ENCODE peak calls at places on chromosomes 7 and 10, in seven cellular contexts. R, H, A, T, C, E and M are unnamed samples.

GRCh38 chr10:11921800-11922387 is 98.7 kb downstream of the PROSER2 start:
- DNase-seq in R (no peak), H (no peak), A (no peak), T (no peak), C (no peak), E (no peak), M (no peak)

GRCh38 chr10:12483996-12484944 is 134.9 kb downstream of the CAMK1D start:
- DNase-seq in R (no peak), H (no peak), A (no peak), T (no peak), C (no peak), E (no peak), M (no peak)

GRCh38 chr7:31917256-31917655 is 153.0 kb downstream of the PDE1C start:
- DNase-seq in R (no peak), H (no peak), A (no peak), T (no peak), C (no peak), E (no peak), M (no peak)

GRCh38 chr7:115574676-115575291 is 455.8 kb downstream of the TFEC start:
- DNase-seq in R (no peak), H (no peak), A (no peak), T (no peak), C (no peak), E (no peak), M (no peak)

GRCh38 chr7:27916372-27916771 is 176.4 kb downstream of the TAX1BP1 start:
- DNase-seq in R (no peak), H (no peak), A (no peak), T (no peak), C (no peak), E (no peak), M (no peak)

GRCh38 chr10:22437620-22438588 is 92.6 kb downstream of the SPAG6 start:
- DNase-seq in R (peak), H (peak), A (peak), T (no peak), C (peak), E (no peak), M (peak)

GRCh38 chr10:33139191-33139646 is 181.2 kb upstream of the ITGB1 start:
- DNase-seq in R (no peak), H (no peak), A (no peak), T (no peak), C (peak), E (peak), M (no peak)

GRCh38 chr10:101388671-101389276 is 34.8 kb downstream of the BTRC start:
- DNase-seq in R (no peak), H (no peak), A (no peak), T (no peak), C (no peak), E (no peak), M (no peak)

GRCh38 chr7:55558962-55559920 is 13.1 kb downstream of the VOPP1 start:
- DNase-seq in R (no peak), H (no peak), A (no peak), T (no peak), C (no peak), E (no peak), M (no peak)

GRCh38 chr7:144796919-144797318 is 38.9 kb downstream of the TPK1 start:
- DNase-seq in R (no peak), H (no peak), A (no peak), T (no peak), C (no peak), E (no peak), M (no peak)

GRCh38 chr7:30595461-30596042 is 874 bp downstream of the GARS1 start:
- DNase-seq in R (no peak), H (no peak), A (peak), T (no peak), C (no peak), E (no peak), M (no peak)

GRCh38 chr7:116809636-116810266 is 52.6 kb upstream of the CAPZA2 start:
- DNase-seq in R (peak), H (peak), A (peak), T (no peak), C (no peak), E (no peak), M (peak)

GRCh38 chr7:44341399-44341798 is 16.0 kb upstream of the CAMK2B start:
- DNase-seq in R (no peak), H (no peak), A (no peak), T (no peak), C (no peak), E (no peak), M (no peak)

GRCh38 chr10:80684217-80684616 is 146.5 kb downstream of the SH2D4B start:
- DNase-seq in R (no peak), H (peak), A (peak), T (no peak), C (no peak), E (no peak), M (peak)

GRCh38 chr7:140375323-140375722 is 23.0 kb downstream of the SLC37A3 start:
- DNase-seq in R (no peak), H (no peak), A (no peak), T (no peak), C (no peak), E (no peak), M (no peak)

GRCh38 chr7:9507281-9507680 is 1073.9 kb downstream of the NXPH1 start:
- DNase-seq in R (no peak), H (no peak), A (no peak), T (no peak), C (no peak), E (no peak), M (no peak)

GRCh38 chr7:96931891-96932290 is 73.5 kb upstream of the DLX6 start:
- DNase-seq in R (no peak), H (no peak), A (no peak), T (no peak), C (no peak), E (no peak), M (peak)

GRCh38 chr10:117762819-117763172 is 220.2 kb downstream of the EMX2 start:
- DNase-seq in R (no peak), H (no peak), A (no peak), T (no peak), C (no peak), E (no peak), M (no peak)

GRCh38 chr10:125137601-125138438 is 22.5 kb downstream of the CTBP2 start:
- DNase-seq in R (no peak), H (no peak), A (no peak), T (no peak), C (no peak), E (no peak), M (no peak)

GRCh38 chr10:126867567-126868365 is 37.5 kb upstream of the DOCK1 start:
- DNase-seq in R (no peak), H (no peak), A (no peak), T (no peak), C (no peak), E (no peak), M (no peak)

GRCh38 chr10:78992333-78992732 is 76.4 kb upstream of the ZMIZ1 start:
- DNase-seq in R (no peak), H (no peak), A (no peak), T (no peak), C (no peak), E (no peak), M (no peak)

GRCh38 chr7:121595949-121596692 is 200.0 kb upstream of the FAM3C start:
- DNase-seq in R (no peak), H (no peak), A (no peak), T (no peak), C (no peak), E (no peak), M (no peak)

GRCh38 chr10:35887686-35888085 is 245.6 kb upstream of the FZD8 start:
- DNase-seq in R (no peak), H (no peak), A (no peak), T (no peak), C (no peak), E (no peak), M (peak)

GRCh38 chr10:35460852-35461460 is 124.6 kb downstream of the CCNY start:
- DNase-seq in R (no peak), H (no peak), A (no peak), T (no peak), C (no peak), E (no peak), M (no peak)

GRCh38 chr7:114026486-114027089 is 107.8 kb upstream of the PPP1R3A start:
- DNase-seq in R (peak), H (peak), A (peak), T (no peak), C (no peak), E (no peak), M (peak)

GRCh38 chr7:116948934-116949333 is 4.4 kb upstream of the ST7 start:
- DNase-seq in R (no peak), H (no peak), A (no peak), T (no peak), C (no peak), E (no peak), M (no peak)

GRCh38 chr10:124650820-124651401 is 93.3 kb downstream of the FAM53B start:
- DNase-seq in R (no peak), H (no peak), A (peak), T (peak), C (peak), E (peak), M (no peak)

GRCh38 chr10:126469692-126470091 is 81.4 kb upstream of the ADAM12 start:
- DNase-seq in R (no peak), H (no peak), A (no peak), T (no peak), C (no peak), E (no peak), M (no peak)

GRCh38 chr7:78530351-78530750 is 731.8 kb downstream of the PHTF2 start:
- DNase-seq in R (no peak), H (no peak), A (no peak), T (no peak), C (no peak), E (no peak), M (peak)

GRCh38 chr7:112416127-112416526 is 34.1 kb upstream of the IFRD1 start:
- DNase-seq in R (no peak), H (no peak), A (no peak), T (no peak), C (no peak), E (no peak), M (no peak)

GRCh38 chr10:15123749-15124184 is 26.6 kb downstream of the RPP38 start:
- DNase-seq in R (peak), H (no peak), A (peak), T (no peak), C (no peak), E (no peak), M (peak)

GRCh38 chr7:67462781-67463191 is 466.2 kb downstream of the TYW1 start:
- DNase-seq in R (peak), H (no peak), A (no peak), T (no peak), C (no peak), E (no peak), M (no peak)

GRCh38 chr10:16586358-16587138 is 64.9 kb upstream of the C1QL3 start:
- DNase-seq in R (no peak), H (no peak), A (peak), T (no peak), C (no peak), E (no peak), M (no peak)

GRCh38 chr10:11149499-11149898 is 131.8 kb downstream of the CELF2 start:
- DNase-seq in R (no peak), H (no peak), A (no peak), T (no peak), C (no peak), E (no peak), M (no peak)

GRCh38 chr7:65926588-65926987 is 53.7 kb downstream of the VKORC1L1 start:
- DNase-seq in R (no peak), H (no peak), A (no peak), T (no peak), C (no peak), E (no peak), M (no peak)

GRCh38 chr7:155136619-155137243 is 66.6 kb downstream of the HTR5A start:
- DNase-seq in R (no peak), H (no peak), A (no peak), T (no peak), C (no peak), E (no peak), M (no peak)

GRCh38 chr7:66699998-66700397 is 40.5 kb upstream of the RABGEF1 start:
- DNase-seq in R (no peak), H (no peak), A (no peak), T (peak), C (no peak), E (no peak), M (no peak)

GRCh38 chr10:57791546-57791945 is 476.1 kb downstream of the IPMK start:
- DNase-seq in R (no peak), H (no peak), A (no peak), T (no peak), C (no peak), E (no peak), M (peak)

GRCh38 chr7:18393465-18394118 is 102.0 kb upstream of the HDAC9 start:
- DNase-seq in R (no peak), H (no peak), A (no peak), T (no peak), C (no peak), E (no peak), M (no peak)

GRCh38 chr10:88158506-88159123 is 295.2 kb downstream of the PTEN start:
- DNase-seq in R (no peak), H (no peak), A (no peak), T (no peak), C (no peak), E (no peak), M (no peak)